ENCODE peak calls at places on chromosomes 12 and 14, in six cellular contexts. K is H9, V is ovary, O is A549, B is left lung, Y is spleen. L is an unnamed sample.

GRCh38 chr14:79670811-79671210 is 540.5 kb downstream of the DIO2 start:
- DNase-seq in V (no peak), O (no peak), K (no peak), B (no peak), Y (no peak), L (no peak)

GRCh38 chr12:3646561-3647241 is 106.2 kb downstream of the CRACR2A start:
- DNase-seq in K (no peak), Y (peak; percentile 72), B (no peak), V (no peak), O (no peak), L (no peak)

GRCh38 chr14:105168496-105168978 is at the start of gene JAG2:
- DNase-seq in B (no peak), V (no peak), O (peak; percentile 69), Y (no peak), K (peak; percentile 73), L (no peak)

GRCh38 chr14:69133206-69134125 is 19.5 kb downstream of the DCAF5 start:
- DNase-seq in Y (no peak), K (no peak), O (no peak), B (no peak), V (no peak), L (no peak)

GRCh38 chr14:65361920-65362319 is 50.6 kb upstream of the FUT8 start:
- DNase-seq in V (peak; percentile 31), B (no peak), Y (no peak), K (no peak), O (no peak), L (no peak)

GRCh38 chr14:54447231-54447692 is 6.1 kb upstream of the CNIH1 start:
- DNase-seq in K (no peak), Y (no peak), B (no peak), V (no peak), O (peak; percentile 37), L (no peak)

GRCh38 chr12:76878045-76878898 is 547 bp downstream of the CSRP2 start:
- DNase-seq in Y (no peak), O (peak; percentile 70), V (no peak), B (no peak), K (peak; percentile 78), L (no peak)

GRCh38 chr12:25764409-25764808 is 194.1 kb upstream of the RASSF8 start:
- DNase-seq in V (no peak), Y (no peak), B (no peak), O (no peak), K (no peak), L (no peak)

GRCh38 chr12:6550294-6551062 is 5.4 kb downstream of the IFFO1 start:
- DNase-seq in B (peak; percentile 89), K (no peak), Y (peak; percentile 83), O (no peak), V (no peak), L (no peak)

GRCh38 chr12:288687-289086 is 26.1 kb upstream of the SLC6A13 start:
- DNase-seq in O (peak; percentile 4), K (no peak), B (no peak), Y (no peak), V (no peak), L (no peak)

GRCh38 chr14:94171208-94171607 is 2.9 kb upstream of the PPP4R4 start:
- DNase-seq in V (no peak), O (no peak), K (no peak), Y (no peak), B (no peak), L (no peak)

GRCh38 chr12:54603872-54604271 is 15.4 kb upstream of the PPP1R1A start:
- DNase-seq in O (no peak), V (no peak), K (peak; percentile 26), Y (peak; percentile 35), B (no peak), L (no peak)

GRCh38 chr14:51865953-51866747 is 5.7 kb downstream of the GNG2 start:
- DNase-seq in B (no peak), O (no peak), Y (no peak), V (no peak), K (no peak), L (no peak)

GRCh38 chr12:100796616-100797015 is 2.0 kb downstream of the ANO4 start:
- DNase-seq in V (no peak), O (no peak), B (no peak), K (no peak), Y (no peak), L (no peak)

GRCh38 chr14:28666961-28667360 is 99.6 kb upstream of the FOXG1 start:
- DNase-seq in O (no peak), V (no peak), Y (no peak), K (no peak), B (no peak), L (no peak)

GRCh38 chr14:100883789-100884101 is 19.8 kb downstream of the RTL1 start:
- DNase-seq in Y (peak; percentile 59), K (no peak), O (no peak), B (peak; percentile 49), V (no peak), L (peak; percentile 56)

GRCh38 chr14:93137864-93138263 is 22.1 kb upstream of the ITPK1 start:
- DNase-seq in B (peak; percentile 88), O (no peak), Y (no peak), V (peak; percentile 46), K (peak; percentile 57), L (peak; percentile 78)

GRCh38 chr14:27222671-27223070 is 624.8 kb upstream of the NOVA1 start:
- DNase-seq in Y (no peak), V (no peak), B (no peak), O (no peak), K (no peak), L (no peak)

GRCh38 chr12:132537836-132538235 is 47.9 kb downstream of the FBRSL1 start:
- DNase-seq in O (no peak), B (no peak), Y (no peak), K (no peak), V (no peak), L (no peak)

GRCh38 chr14:104869669-104870367 is 4.8 kb downstream of the CEP170B start:
- DNase-seq in V (no peak), B (peak; percentile 67), O (no peak), Y (no peak), K (no peak), L (no peak)

GRCh38 chr14:52873096-52873495 is 77.8 kb downstream of the FERMT2 start:
- DNase-seq in K (no peak), B (no peak), Y (no peak), V (no peak), O (no peak), L (no peak)

GRCh38 chr12:12221560-12221959 is 45.3 kb downstream of the LRP6 start:
- DNase-seq in Y (no peak), B (no peak), O (no peak), V (no peak), K (no peak), L (no peak)

GRCh38 chr14:63895510-63895909 is 42.7 kb downstream of the SYNE2 start:
- DNase-seq in Y (no peak), O (no peak), K (no peak), V (no peak), B (no peak), L (no peak)

GRCh38 chr12:102879144-102879763 is 37.8 kb downstream of the PAH start:
- DNase-seq in K (peak; percentile 84), V (no peak), Y (no peak), B (no peak), O (peak; percentile 75), L (peak; percentile 68)

GRCh38 chr12:50536831-50537537 is 32.2 kb downstream of the DIP2B start:
- DNase-seq in B (no peak), O (no peak), Y (no peak), V (no peak), K (no peak), L (no peak)

GRCh38 chr12:5230861-5231260 is 187.2 kb downstream of the KCNA5 start:
- DNase-seq in V (no peak), B (no peak), O (no peak), K (no peak), Y (no peak), L (no peak)

GRCh38 chr12:5522358-5523335 is 90.7 kb downstream of the NTF3 start:
- DNase-seq in K (peak; percentile 13), B (peak; percentile 53), O (no peak), Y (no peak), V (no peak), L (no peak)

GRCh38 chr14:33508663-33509062 is 442.2 kb downstream of the EGLN3 start:
- DNase-seq in V (no peak), O (no peak), K (no peak), Y (no peak), B (no peak), L (no peak)

GRCh38 chr12:102059343-102059742 is 2.4 kb downstream of the WASHC3 start:
- DNase-seq in V (no peak), K (no peak), O (no peak), Y (no peak), B (no peak), L (no peak)

DNA sequence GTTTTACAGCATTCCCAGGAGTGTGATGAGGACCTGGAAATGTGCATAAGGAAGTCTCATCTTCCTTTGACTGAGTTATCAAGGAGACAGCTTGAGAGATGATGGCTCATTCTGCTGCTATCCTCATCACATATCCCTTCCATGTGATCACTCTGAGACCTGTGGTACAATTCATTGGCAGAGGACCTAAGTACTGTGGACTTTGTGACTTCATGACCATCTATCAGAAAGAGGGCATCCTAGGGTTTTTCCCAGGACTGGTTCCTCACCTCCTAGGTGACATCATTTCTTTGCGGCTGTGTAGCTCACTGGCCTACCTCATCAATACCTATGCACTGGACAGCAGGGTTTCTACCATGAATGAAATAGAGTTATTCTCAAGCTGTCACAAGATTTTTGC is 172.1 kb upstream of the PLEKHG7 start:
- DNase-seq in V (no peak), K (no peak), O (no peak), Y (no peak), B (no peak), L (no peak)
- H3K4me1 ChIP-seq in V (peaks cover 4% of the 10 kb centered on the region), K (no peaks in the 10 kb centered on the region), O (no peaks in the 10 kb centered on the region), Y (no peaks in the 10 kb centered on the region), B (no peaks in the 10 kb centered on the region), L (no peaks in the 10 kb centered on the region)

DNA sequence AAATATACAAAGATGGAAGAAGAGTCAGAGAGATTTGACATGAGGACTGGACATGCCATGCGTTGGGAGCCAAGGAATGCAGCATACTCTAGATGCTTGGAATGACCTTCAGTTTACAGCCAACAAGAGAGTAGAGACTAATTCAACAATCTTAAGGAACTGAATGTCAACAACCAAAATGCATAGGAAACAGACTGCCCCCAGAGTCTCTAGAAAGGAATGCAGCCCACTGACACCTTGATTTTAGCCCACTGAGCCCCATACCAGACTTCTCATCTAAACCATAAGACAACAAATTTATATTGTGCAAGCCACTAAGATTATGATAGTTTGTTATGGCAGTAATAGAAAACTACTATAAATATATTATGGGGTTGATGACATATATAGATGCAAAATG is 611.2 kb downstream of the RPS29 start:
- DNase-seq in O (no peak), K (no peak), Y (no peak), V (no peak), B (no peak), L (no peak)
- TF ChIP-seq CTCF in O (no peak), K (peak; percentile 57), Y (no peak), V (no peak), B (no peak), L (no peak)

DNA sequence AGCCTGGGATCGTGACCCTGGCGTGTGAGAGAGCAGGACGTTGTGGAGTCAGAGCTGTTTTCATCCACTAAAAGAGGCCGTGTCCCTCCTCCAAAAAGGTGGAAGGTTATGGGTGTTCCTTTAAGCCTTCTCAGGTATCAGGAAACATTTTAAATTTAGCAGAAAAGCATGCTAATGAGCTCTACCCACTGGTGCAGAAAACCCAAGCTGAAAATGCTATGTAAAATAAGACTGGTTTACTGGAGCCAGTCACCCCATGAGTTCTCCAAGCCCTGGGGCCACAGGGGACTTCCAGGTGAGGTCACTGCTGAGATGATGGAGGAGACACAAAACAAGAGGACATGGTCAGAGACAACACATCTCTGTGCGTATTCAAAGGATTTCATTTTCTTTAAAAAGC is 14.0 kb downstream of the PRKAB1 start:
- DNase-seq in K (no peak), Y (no peak), B (no peak), O (no peak), V (no peak), L (no peak)
- H3K4me1 ChIP-seq in K (no peaks in the 10 kb centered on the region), Y (peaks cover 57% of the 10 kb centered on the region), B (peaks cover 13% of the 10 kb centered on the region), O (peaks cover 14% of the 10 kb centered on the region), V (peaks cover 7% of the 10 kb centered on the region), L (no peaks in the 10 kb centered on the region)

GRCh38 chr14:24802236-24802635 is 168.2 kb upstream of the GZMB start:
- DNase-seq in V (no peak), O (no peak), B (no peak), Y (no peak), K (peak; percentile 40), L (no peak)
- TF ChIP-seq CTCF in V (no peak), O (no peak), B (no peak), Y (no peak), K (no peak), L (no peak)

L was measured in sigmoid colon.